ENCODE peak calls at places on chromosomes 6 and 20, in eight cellular contexts. A is NCI-H524; V is activated naive CD4-positive, alpha-beta T cell; Z is LoVo; M is SHP77; U is Daoy; H is HEK293T; N is astrocyte of the hippocampus. B is an unnamed sample.

GRCh38 chr20:37095108-37095608 is 639 bp downstream of the RBL1 start:
- DNase-seq in Z (peak), U (peak), A (no peak), H (peak), M (peak), N (no peak), V (no peak), B (no peak)

GRCh38 chr6:162856885-162857284 is 129.1 kb downstream of the PACRG start:
- DNase-seq in V (no peak), M (peak), N (peak), U (peak), H (peak), A (peak), Z (peak), B (peak)

GRCh38 chr6:3371222-3371949 is 85.5 kb downstream of the SLC22A23 start:
- DNase-seq in M (no peak), Z (no peak), N (no peak), V (no peak), U (no peak), H (no peak), A (no peak), B (no peak)

GRCh38 chr6:157764346-157765068 is 58.5 kb upstream of the SNX9 start:
- DNase-seq in M (no peak), U (peak), V (peak), N (peak), Z (peak), H (peak), A (no peak), B (peak)

GRCh38 chr20:7703436-7703835 is 236.8 kb downstream of the HAO1 start:
- DNase-seq in A (peak), V (no peak), N (no peak), Z (no peak), M (peak), H (no peak), U (no peak), B (no peak)

GRCh38 chr6:23533311-23533710 is 592.7 kb upstream of the NRSN1 start:
- DNase-seq in A (no peak), V (no peak), M (no peak), Z (no peak), N (no peak), H (no peak), U (peak), B (peak)

GRCh38 chr6:140713495-140713894 is 1339.0 kb upstream of the CITED2 start:
- DNase-seq in Z (no peak), N (no peak), A (no peak), V (no peak), U (no peak), H (no peak), M (peak), B (no peak)

GRCh38 chr6:87151471-87151785 is 3.9 kb upstream of the ZNF292 start:
- DNase-seq in H (no peak), M (no peak), Z (no peak), N (no peak), U (no peak), A (peak), V (no peak), B (no peak)

GRCh38 chr20:3635346-3635745 is 27.9 kb downstream of the GFRA4 start:
- DNase-seq in H (no peak), Z (no peak), A (no peak), V (no peak), N (no peak), U (no peak), M (no peak), B (no peak)

GRCh38 chr6:16949696-16950095 is 152.2 kb upstream of the STMND1 start:
- DNase-seq in H (no peak), A (no peak), V (no peak), Z (no peak), M (no peak), N (no peak), U (no peak), B (no peak)

GRCh38 chr20:50713677-50714101 is 17.7 kb upstream of the PARD6B start:
- DNase-seq in M (no peak), A (no peak), Z (no peak), N (peak), U (peak), V (no peak), H (no peak), B (peak)

GRCh38 chr6:84204011-84204410 is 23.4 kb downstream of the CEP162 start:
- DNase-seq in N (no peak), M (no peak), H (no peak), V (no peak), A (no peak), Z (no peak), U (no peak), B (no peak)

GRCh38 chr6:139882977-139883728 is 508.7 kb upstream of the CITED2 start:
- DNase-seq in V (no peak), A (no peak), M (peak), N (peak), U (no peak), Z (no peak), H (no peak), B (peak)

GRCh38 chr20:36154696-36155628 is at the start of gene EPB41L1:
- DNase-seq in Z (no peak), U (no peak), M (no peak), H (peak), N (peak), V (no peak), A (no peak), B (no peak)

B was measured in HT1080.